ENCODE peak calls at places on chromosomes 4 and X, in four cellular contexts. K, B, P and C are unnamed samples.

GRCh38 chrX:32170481-32170880 is 1040.9 kb downstream of the DMD start:
- DNase-seq in B (no peak), P (no peak), K (no peak), C (no peak)

GRCh38 chr4:81963506-81964020 is 410.2 kb downstream of the HNRNPD start:
- DNase-seq in K (no peak), P (no peak), B (no peak), C (no peak)

GRCh38 chr4:86159216-86159615 is 200.6 kb downstream of the MAPK10 start:
- DNase-seq in P (no peak), K (no peak), B (no peak), C (no peak)

GRCh38 chrX:33204889-33205288 is 6.5 kb downstream of the DMD start:
- DNase-seq in P (peak), B (peak), K (no peak), C (no peak)

GRCh38 chr4:29581469-29581868 is 1138.7 kb upstream of the PCDH7 start:
- DNase-seq in K (no peak), P (peak), B (peak), C (no peak)

GRCh38 chrX:19332983-19333382 is 10.7 kb upstream of the PDHA1 start:
- DNase-seq in K (no peak), P (peak), B (peak), C (no peak)

GRCh38 chr4:17066972-17067371 is 168.5 kb upstream of the LDB2 start:
- DNase-seq in B (peak), K (no peak), P (no peak), C (no peak)

GRCh38 chrX:53265771-53266170 is 15.6 kb downstream of the IQSEC2 start:
- DNase-seq in K (no peak), P (no peak), B (peak), C (no peak)

GRCh38 chr4:136183513-136183912 is 1348.8 kb downstream of the PCDH18 start:
- DNase-seq in P (no peak), K (no peak), B (no peak), C (no peak)

GRCh38 chrX:103464071-103464773 is 55.1 kb downstream of the RAB40A start:
- DNase-seq in P (peak), K (no peak), B (peak), C (no peak)

GRCh38 chr4:182861346-182861745 is 55.8 kb downstream of the DCTD start:
- DNase-seq in P (no peak), K (no peak), B (no peak), C (no peak)

GRCh38 chr4:10117424-10118354 is 1.1 kb upstream of the WDR1 start:
- DNase-seq in K (no peak), P (no peak), B (no peak), C (no peak)

GRCh38 chrX:148270499-148270898 is 229.9 kb upstream of the AFF2 start:
- DNase-seq in K (no peak), P (no peak), B (no peak), C (no peak)

GRCh38 chr4:142707397-142707796 is 138.7 kb downstream of the INPP4B start:
- DNase-seq in P (no peak), K (no peak), B (no peak), C (no peak)

GRCh38 chr4:145618210-145618911 is 824 bp upstream of the MMAA start:
- DNase-seq in K (peak), B (no peak), P (peak), C (no peak)

GRCh38 chr4:153143527-153144348 is 60.5 kb upstream of the TRIM2 start:
- DNase-seq in B (peak), K (no peak), P (peak), C (no peak)

GRCh38 chr4:83751336-83751949 is 215.5 kb downstream of the GPAT3 start:
- DNase-seq in P (no peak), K (no peak), B (no peak), C (no peak)
- TF ChIP-seq CTCF in P (no peak), K (no peak), B (no peak), C (no peak)

DNA sequence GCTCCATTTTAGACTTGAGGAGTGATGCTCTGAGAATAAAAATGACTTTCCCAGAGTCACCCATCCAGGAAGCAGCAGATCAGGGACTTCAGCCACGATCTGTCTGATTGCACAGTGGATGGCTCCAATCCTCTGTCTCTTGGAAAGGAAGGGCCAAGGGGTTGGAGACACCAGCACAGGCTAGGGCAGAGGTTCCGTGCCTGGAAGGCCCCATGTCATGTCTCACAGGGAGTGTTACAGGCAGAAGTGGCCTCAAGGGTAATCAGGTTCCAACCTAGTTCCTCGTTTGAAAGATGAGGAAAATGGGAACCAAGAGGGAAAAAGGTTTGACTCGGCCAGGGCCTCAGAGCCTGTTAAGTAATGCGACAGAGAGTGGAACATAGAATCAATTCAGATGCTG is 160.0 kb downstream of the EFNB1 start:
- DNase-seq in K (no peak), B (no peak), P (no peak), C (no peak)
- TF ChIP-seq CTCF in K (no peak), B (no peak), P (no peak), C (no peak)

DNA sequence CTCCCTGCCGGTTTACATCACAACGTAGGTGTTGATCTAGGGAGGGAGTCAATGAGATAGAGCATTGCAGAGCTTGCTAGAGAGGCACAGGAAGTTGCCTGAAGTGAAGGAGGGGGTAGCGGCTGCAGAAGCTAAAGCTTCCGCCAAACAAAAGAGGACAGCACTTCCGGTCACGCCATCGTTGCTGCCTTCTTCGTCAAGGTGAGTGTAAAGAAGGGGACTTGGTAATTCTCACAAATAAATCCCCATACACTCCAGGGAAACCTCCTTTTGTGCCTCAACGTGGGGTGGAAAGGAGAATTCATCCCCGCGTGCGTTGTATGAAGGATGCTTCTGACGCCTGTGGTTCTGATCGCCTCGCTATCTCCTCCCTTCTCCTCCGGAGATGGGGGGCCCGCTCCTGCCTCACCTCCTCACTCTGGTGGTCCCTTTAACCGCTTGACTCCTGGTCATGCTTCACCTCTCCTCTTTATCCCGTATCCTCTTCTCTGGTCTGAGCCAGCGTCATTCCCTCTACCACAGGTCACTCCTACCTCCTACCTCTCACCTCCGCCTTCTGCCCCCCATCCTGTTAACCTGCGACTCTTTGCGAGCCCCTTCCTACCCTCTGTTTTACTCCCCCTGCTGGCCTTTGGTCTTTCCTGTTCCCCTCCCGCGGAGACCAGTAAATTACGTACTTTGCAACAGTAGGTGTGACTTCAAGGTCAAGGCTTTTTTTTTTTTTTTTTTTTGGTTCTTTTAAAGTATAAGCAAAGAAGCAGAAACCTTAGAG is 59.9 kb downstream of the GSPT2 start:
- DNase-seq in B (peak), K (peak), P (peak), C (peak)
- TF ChIP-seq CTCF in B (peak), K (no peak), P (no peak), C (peak)

GRCh38 chr4:124713213-124713592 is 671 bp upstream of the ANKRD50 start:
- DNase-seq in P (peak), K (peak), B (peak), C (peak)
- TF ChIP-seq CTCF in P (no peak), K (peak), B (peak), C (peak)

GRCh38 chrX:104486691-104487090 is 79.3 kb upstream of the IL1RAPL2 start:
- DNase-seq in K (no peak), B (no peak), P (no peak), C (no peak)

GRCh38 chrX:104482757-104483156 is 83.2 kb upstream of the IL1RAPL2 start:
- DNase-seq in B (no peak), K (no peak), P (no peak), C (no peak)
- TF ChIP-seq CTCF in B (no peak), K (no peak), P (no peak), C (no peak)

GRCh38 chrX:66016905-66017658 is 22.8 kb downstream of the VSIG4 start:
- DNase-seq in P (no peak), K (no peak), B (no peak), C (no peak)
- TF ChIP-seq CTCF in P (no peak), K (no peak), B (no peak), C (no peak)

DNA sequence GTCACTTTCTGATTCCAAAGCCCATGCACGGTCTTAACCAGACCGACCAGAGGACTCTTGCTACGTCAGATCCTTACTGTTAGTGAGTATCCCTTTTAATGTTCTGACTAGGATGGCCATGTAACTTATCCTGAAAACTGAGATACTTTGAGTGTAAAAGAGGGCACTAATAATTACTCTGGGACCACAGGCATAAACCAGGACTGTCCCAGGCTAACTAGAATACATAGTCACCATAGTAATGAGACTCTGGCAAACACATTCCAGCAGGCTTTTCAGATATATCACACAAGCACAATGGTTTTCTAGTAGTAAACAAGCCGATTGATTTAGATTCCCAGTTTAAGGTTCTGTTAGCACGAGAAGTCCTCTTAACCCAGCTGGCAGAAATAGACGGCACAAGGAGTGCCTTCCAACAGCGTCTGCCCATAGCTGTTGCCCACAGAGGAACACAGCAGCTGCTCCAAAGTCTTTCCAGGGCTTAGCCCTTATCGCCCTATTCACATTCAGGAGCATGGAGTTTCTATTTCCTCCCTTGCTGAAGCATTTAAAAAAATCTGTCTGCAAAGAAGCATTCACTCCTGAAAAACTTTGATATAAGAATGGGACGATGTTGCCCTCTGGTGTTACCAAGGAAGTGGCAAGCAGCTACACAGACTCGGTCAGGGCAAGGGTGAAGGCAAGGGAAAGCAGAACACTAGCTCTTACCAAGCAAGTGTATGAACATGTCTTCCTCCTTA is 92.4 kb downstream of the CXCL13 start:
- DNase-seq in B (peak), K (no peak), P (peak), C (no peak)
- TF ChIP-seq CTCF in B (peak), K (peak), P (peak), C (peak)

GRCh38 chr4:2630556-2631273 is 94.3 kb downstream of the FAM193A start:
- DNase-seq in K (no peak), B (no peak), P (no peak), C (no peak)
- TF ChIP-seq CTCF in K (no peak), B (no peak), P (no peak), C (no peak)

DNA sequence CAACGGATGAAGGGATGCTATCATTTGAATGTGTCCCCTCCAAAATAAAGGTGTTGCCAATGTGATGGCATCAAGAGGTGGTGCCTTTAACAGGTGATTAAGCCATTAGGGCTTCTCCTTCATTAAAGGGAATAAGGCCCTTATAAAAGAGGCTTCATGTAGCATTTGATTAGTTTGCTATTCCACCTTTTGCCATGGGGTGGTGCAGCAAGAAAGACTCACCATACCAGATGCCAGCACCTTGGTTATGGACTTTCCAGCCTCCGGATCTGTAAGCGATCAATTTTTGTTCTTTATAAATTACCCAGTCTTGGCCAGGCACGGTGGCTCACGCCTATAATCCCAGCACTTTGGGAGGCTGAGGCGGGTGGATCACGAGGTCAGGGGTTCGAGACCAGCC is 7.9 kb upstream of the SLC25A43 start:
- DNase-seq in B (peak), P (peak), K (no peak), C (no peak)
- TF ChIP-seq CTCF in B (peak), P (peak), K (no peak), C (peak)